ENCODE peak calls at places on chromosomes 11 and 22, in nine cellular contexts. C, N, W, E, K, R, J, H and T are unnamed samples.

GRCh38 chr11:73151371-73151870 is 9.3 kb upstream of the FCHSD2 start:
- DNase-seq in K (no peak), N (no peak), C (no peak), E (no peak), R (no peak), J (no peak), W (no peak), H (no peak), T (no peak)

GRCh38 chr11:36948445-36949171 is 350.6 kb upstream of the RAG2 start:
- DNase-seq in E (no peak), C (no peak), N (no peak), W (no peak), H (no peak), K (no peak), R (no peak), J (no peak), T (no peak)

GRCh38 chr11:15651033-15651432 is 536.3 kb downstream of the INSC start:
- DNase-seq in H (no peak), R (no peak), N (no peak), E (no peak), C (no peak), W (no peak), J (no peak), K (no peak), T (no peak)

GRCh38 chr11:48093795-48094642 is 113.7 kb downstream of the PTPRJ start:
- DNase-seq in E (no peak), R (peak; percentile 52), W (no peak), C (no peak), J (no peak), H (no peak), K (no peak), N (no peak), T (no peak)

GRCh38 chr11:108115495-108116140 is 5.7 kb upstream of the ACAT1 start:
- DNase-seq in R (peak; percentile 81), N (peak; percentile 26), E (no peak), C (peak; percentile 83), K (no peak), J (no peak), H (peak; percentile 60), W (no peak), T (no peak)

GRCh38 chr22:27245056-27245455 is 556.5 kb downstream of the MN1 start:
- DNase-seq in W (no peak), E (no peak), N (no peak), C (no peak), J (no peak), K (no peak), H (no peak), R (no peak), T (no peak)

GRCh38 chr11:34837246-34837856 is 78.8 kb downstream of the APIP start:
- DNase-seq in W (no peak), N (no peak), K (no peak), H (no peak), R (no peak), E (no peak), J (no peak), C (no peak), T (no peak)

GRCh38 chr11:118961591-118961990 is 5.5 kb downstream of the UPK2 start:
- DNase-seq in R (no peak), K (no peak), C (no peak), W (no peak), E (no peak), N (no peak), H (no peak), J (no peak), T (no peak)

GRCh38 chr11:114889464-114890065 is 211.2 kb downstream of the NXPE2 start:
- DNase-seq in E (no peak), R (no peak), N (peak; percentile 53), K (no peak), W (peak; percentile 2), J (no peak), H (no peak), C (no peak), T (no peak)

GRCh38 chr11:14358729-14359439 is at the start of gene RRAS2:
- DNase-seq in W (peak; percentile 27), C (peak; percentile 89), N (peak; percentile 77), R (peak; percentile 71), K (peak; percentile 68), E (peak; percentile 88), J (peak; percentile 60), H (peak; percentile 91), T (peak; percentile 89)

GRCh38 chr22:37568448-37569008 is 8.2 kb downstream of the CDC42EP1 start:
- DNase-seq in H (no peak), R (no peak), W (no peak), J (no peak), K (no peak), C (no peak), N (no peak), E (no peak), T (no peak)

GRCh38 chr11:569273-569885 is 6.9 kb upstream of the PHRF1 start:
- DNase-seq in J (no peak), N (no peak), K (no peak), C (peak; percentile 50), H (no peak), R (no peak), E (no peak), W (no peak), T (no peak)

GRCh38 chr11:114291847-114292680 is 4.1 kb upstream of the NNMT start:
- DNase-seq in C (peak; percentile 87), N (no peak), W (no peak), H (no peak), J (no peak), K (no peak), E (no peak), R (peak; percentile 81), T (no peak)

GRCh38 chr11:123261345-123262106 is 66.5 kb upstream of the CLMP start:
- DNase-seq in N (peak; percentile 69), K (peak; percentile 47), J (peak; percentile 60), R (peak; percentile 69), E (peak; percentile 62), W (no peak), C (peak; percentile 91), H (peak; percentile 91), T (peak; percentile 76)

GRCh38 chr11:93089474-93090102 is 108.2 kb downstream of the SLC36A4 start:
- DNase-seq in C (peak; percentile 82), N (no peak), E (peak; percentile 13), H (peak; percentile 42), R (peak; percentile 38), K (no peak), W (peak; percentile 16), J (peak; percentile 72), T (peak; percentile 14)

GRCh38 chr11:102678022-102678421 is 27.5 kb downstream of the MMP27 start:
- DNase-seq in W (no peak), E (no peak), H (no peak), K (no peak), J (no peak), C (no peak), R (no peak), N (no peak), T (no peak)

GRCh38 chr11:69908511-69909220 is 89.5 kb upstream of the FGF3 start:
- DNase-seq in H (no peak), E (no peak), J (no peak), W (no peak), K (no peak), N (no peak), R (no peak), C (no peak), T (no peak)

GRCh38 chr11:19597194-19597593 is 115.4 kb upstream of the NAV2 start:
- DNase-seq in N (no peak), E (no peak), W (no peak), R (no peak), H (no peak), K (no peak), J (no peak), C (peak; percentile 91), T (no peak)

GRCh38 chr11:47355283-47356128 is 3.0 kb upstream of the MYBPC3 start:
- DNase-seq in E (no peak), C (peak; percentile 97), K (no peak), R (peak; percentile 94), H (peak; percentile 92), W (peak; percentile 79), J (peak; percentile 89), N (peak; percentile 90), T (no peak)

GRCh38 chr22:45818130-45819085 is 146.8 kb downstream of the ATXN10 start:
- DNase-seq in W (no peak), K (no peak), J (no peak), E (no peak), N (no peak), R (no peak), C (no peak), H (no peak), T (no peak)

GRCh38 chr22:37196539-37197450 is 8.7 kb upstream of the C1QTNF6 start:
- DNase-seq in J (peak; percentile 62), C (peak; percentile 94), K (no peak), H (no peak), N (no peak), R (peak; percentile 91), E (no peak), W (no peak), T (no peak)

GRCh38 chr11:10181811-10182210 is 112.2 kb downstream of the SBF2 start:
- DNase-seq in H (no peak), W (no peak), N (no peak), E (peak; percentile 10), R (peak; percentile 66), J (peak; percentile 5), C (peak; percentile 80), K (no peak), T (peak; percentile 9)

GRCh38 chr11:61968758-61969390 is 1.4 kb upstream of the FTH1 start:
- DNase-seq in C (no peak), K (no peak), N (no peak), R (no peak), E (no peak), J (no peak), H (no peak), W (no peak), T (no peak)

GRCh38 chr11:86510674-86511073 is 136.0 kb downstream of the CCDC81 start:
- DNase-seq in J (no peak), W (no peak), E (no peak), N (no peak), H (no peak), K (no peak), R (no peak), C (no peak), T (no peak)

GRCh38 chr11:89489930-89490329 is 1.2 kb downstream of the NOX4 start:
- DNase-seq in N (no peak), C (peak; percentile 3), R (no peak), W (no peak), J (no peak), E (no peak), K (no peak), H (no peak), T (no peak)

GRCh38 chr22:40241200-40241763 is 63.6 kb downstream of the TNRC6B start:
- DNase-seq in H (no peak), N (no peak), R (no peak), K (no peak), J (no peak), W (no peak), C (no peak), E (no peak), T (no peak)

GRCh38 chr11:133778161-133778560 is 67.2 kb downstream of the SPATA19 start:
- DNase-seq in K (no peak), N (no peak), C (no peak), J (no peak), W (no peak), R (no peak), E (no peak), H (no peak), T (no peak)

GRCh38 chr11:19970944-19971343 is 189.3 kb downstream of the DBX1 start:
- DNase-seq in E (no peak), W (no peak), C (no peak), J (no peak), H (no peak), N (no peak), K (no peak), R (no peak), T (no peak)

GRCh38 chr22:34570408-34570807 is 495.6 kb upstream of the ISX start:
- DNase-seq in K (no peak), E (no peak), J (no peak), R (no peak), N (no peak), H (no peak), C (no peak), W (no peak), T (no peak)

GRCh38 chr11:3150726-3151125 is 14.4 kb downstream of the OSBPL5 start:
- DNase-seq in K (no peak), H (no peak), N (no peak), J (no peak), C (no peak), W (no peak), R (no peak), E (no peak), T (no peak)